ENCODE peak calls at places on chromosome 14, in four cellular contexts. One of them, this sample, is unnamed.

GRCh38 chr14:89911018-89911919 is 43.3 kb downstream of the EFCAB11 start:
- DNase-seq in HCT116: no peak
- DNase-seq in GM12878: no peak
- DNase-seq in H1: peak; percentile 44
- DNase-seq in this sample: peak; percentile 84

GRCh38 chr14:78022059-78022458 is 148.1 kb upstream of the NRXN3 start:
- DNase-seq in GM12878: peak; percentile 25
- DNase-seq in H1: peak; percentile 68
- DNase-seq in HCT116: peak; percentile 67
- DNase-seq in this sample: peak; percentile 59

GRCh38 chr14:36579001-36579555 is 3.3 kb downstream of the NKX2-8 start:
- DNase-seq in HCT116: no peak
- DNase-seq in GM12878: no peak
- DNase-seq in H1: no peak
- DNase-seq in this sample: no peak

GRCh38 chr14:63951429-63951828 is 98.6 kb downstream of the SYNE2 start:
- DNase-seq in H1: no peak
- DNase-seq in HCT116: no peak
- DNase-seq in GM12878: no peak
- DNase-seq in this sample: no peak

GRCh38 chr14:101520621-101521305 is 40.5 kb upstream of the DIO3 start:
- DNase-seq in HCT116: no peak
- DNase-seq in H1: no peak
- DNase-seq in GM12878: no peak
- DNase-seq in this sample: no peak

GRCh38 chr14:96039633-96040311 is 610 bp downstream of the C14orf132 start:
- DNase-seq in HCT116: no peak
- DNase-seq in GM12878: no peak
- DNase-seq in H1: no peak
- DNase-seq in this sample: peak; percentile 20

GRCh38 chr14:38866461-38866860 is 236.6 kb downstream of the SEC23A start:
- DNase-seq in GM12878: no peak
- DNase-seq in H1: no peak
- DNase-seq in HCT116: no peak
- DNase-seq in this sample: no peak

GRCh38 chr14:48937796-48938195 is 648.4 kb downstream of the RPS29 start:
- DNase-seq in GM12878: no peak
- DNase-seq in H1: no peak
- DNase-seq in HCT116: no peak
- DNase-seq in this sample: no peak

GRCh38 chr14:53190938-53191337 is 37.8 kb upstream of the DDHD1 start:
- DNase-seq in GM12878: no peak
- DNase-seq in H1: no peak
- DNase-seq in HCT116: no peak
- DNase-seq in this sample: no peak

GRCh38 chr14:31059152-31059924 is 33.2 kb upstream of the STRN3 start:
- DNase-seq in HCT116: no peak
- DNase-seq in GM12878: no peak
- DNase-seq in H1: no peak
- DNase-seq in this sample: no peak

GRCh38 chr14:29643415-29644206 is 284.0 kb downstream of the PRKD1 start:
- DNase-seq in GM12878: no peak
- DNase-seq in H1: no peak
- DNase-seq in HCT116: no peak
- DNase-seq in this sample: no peak

GRCh38 chr14:77612011-77612620 is 4.3 kb downstream of the SPTLC2 start:
- DNase-seq in GM12878: no peak
- DNase-seq in H1: no peak
- DNase-seq in HCT116: no peak
- DNase-seq in this sample: no peak

GRCh38 chr14:102805454-102805891 is 28.2 kb downstream of the TRAF3 start:
- DNase-seq in HCT116: peak; percentile 68
- DNase-seq in H1: no peak
- DNase-seq in GM12878: no peak
- DNase-seq in this sample: no peak

GRCh38 chr14:52464175-52464574 is 88.1 kb downstream of the TXNDC16 start:
- DNase-seq in HCT116: no peak
- DNase-seq in GM12878: no peak
- DNase-seq in H1: no peak
- DNase-seq in this sample: no peak

GRCh38 chr14:90781876-90782275 is 34.4 kb downstream of the TTC7B start:
- DNase-seq in GM12878: no peak
- DNase-seq in H1: no peak
- DNase-seq in HCT116: no peak
- DNase-seq in this sample: no peak

GRCh38 chr14:73457935-73458218 is 469 bp downstream of the NUMB start:
- DNase-seq in H1: no peak
- DNase-seq in HCT116: no peak
- DNase-seq in GM12878: no peak
- DNase-seq in this sample: no peak

GRCh38 chr14:93007225-93007997 is 84.5 kb downstream of the CHGA start:
- DNase-seq in HCT116: no peak
- DNase-seq in GM12878: peak; percentile 23
- DNase-seq in H1: no peak
- DNase-seq in this sample: no peak

GRCh38 chr14:76760331-76761197 is 704 bp upstream of the VASH1 start:
- DNase-seq in H1: no peak
- DNase-seq in GM12878: no peak
- DNase-seq in HCT116: no peak
- DNase-seq in this sample: no peak

GRCh38 chr14:39682563-39682962 is 250.3 kb upstream of the FBXO33 start:
- DNase-seq in HCT116: no peak
- DNase-seq in H1: no peak
- DNase-seq in GM12878: no peak
- DNase-seq in this sample: no peak

GRCh38 chr14:100568164-100568997 is 18.8 kb downstream of the BEGAIN start:
- DNase-seq in H1: no peak
- DNase-seq in GM12878: no peak
- DNase-seq in HCT116: no peak
- DNase-seq in this sample: no peak

GRCh38 chr14:24459331-24459730 is 16.8 kb upstream of the SDR39U1 start:
- DNase-seq in GM12878: no peak
- DNase-seq in HCT116: no peak
- DNase-seq in H1: no peak
- DNase-seq in this sample: no peak

GRCh38 chr14:80388980-80389711 is 177.8 kb upstream of the DIO2 start:
- DNase-seq in H1: no peak
- DNase-seq in GM12878: no peak
- DNase-seq in HCT116: no peak
- DNase-seq in this sample: no peak

GRCh38 chr14:80393766-80394165 is 182.5 kb upstream of the DIO2 start:
- DNase-seq in H1: no peak
- DNase-seq in GM12878: no peak
- DNase-seq in HCT116: no peak
- DNase-seq in this sample: no peak

GRCh38 chr14:80390911-80391310 is 179.6 kb upstream of the DIO2 start:
- DNase-seq in HCT116: no peak
- DNase-seq in GM12878: no peak
- DNase-seq in H1: peak; percentile 13
- DNase-seq in this sample: peak; percentile 35

GRCh38 chr14:80395031-80395430 is 183.7 kb upstream of the DIO2 start:
- DNase-seq in HCT116: no peak
- DNase-seq in H1: no peak
- DNase-seq in GM12878: no peak
- DNase-seq in this sample: no peak
- H3K4me3 ChIP-seq in HCT116: no peak overlapping the region
- H3K4me3 ChIP-seq in H1: no peak overlapping the region
- H3K4me3 ChIP-seq in GM12878: no peak overlapping the region
- H3K4me3 ChIP-seq in this sample: no peak overlapping the region

GRCh38 chr14:54614296-54614695 is 47.4 kb downstream of the SAMD4A start:
- DNase-seq in H1: no peak
- DNase-seq in HCT116: no peak
- DNase-seq in GM12878: no peak
- DNase-seq in this sample: no peak
- H3K9ac ChIP-seq in H1: no peak overlapping the region
- H3K9ac ChIP-seq in HCT116: no peak overlapping the region
- H3K9ac ChIP-seq in GM12878: no peak overlapping the region
- H3K9ac ChIP-seq in this sample: no peak overlapping the region

DNA sequence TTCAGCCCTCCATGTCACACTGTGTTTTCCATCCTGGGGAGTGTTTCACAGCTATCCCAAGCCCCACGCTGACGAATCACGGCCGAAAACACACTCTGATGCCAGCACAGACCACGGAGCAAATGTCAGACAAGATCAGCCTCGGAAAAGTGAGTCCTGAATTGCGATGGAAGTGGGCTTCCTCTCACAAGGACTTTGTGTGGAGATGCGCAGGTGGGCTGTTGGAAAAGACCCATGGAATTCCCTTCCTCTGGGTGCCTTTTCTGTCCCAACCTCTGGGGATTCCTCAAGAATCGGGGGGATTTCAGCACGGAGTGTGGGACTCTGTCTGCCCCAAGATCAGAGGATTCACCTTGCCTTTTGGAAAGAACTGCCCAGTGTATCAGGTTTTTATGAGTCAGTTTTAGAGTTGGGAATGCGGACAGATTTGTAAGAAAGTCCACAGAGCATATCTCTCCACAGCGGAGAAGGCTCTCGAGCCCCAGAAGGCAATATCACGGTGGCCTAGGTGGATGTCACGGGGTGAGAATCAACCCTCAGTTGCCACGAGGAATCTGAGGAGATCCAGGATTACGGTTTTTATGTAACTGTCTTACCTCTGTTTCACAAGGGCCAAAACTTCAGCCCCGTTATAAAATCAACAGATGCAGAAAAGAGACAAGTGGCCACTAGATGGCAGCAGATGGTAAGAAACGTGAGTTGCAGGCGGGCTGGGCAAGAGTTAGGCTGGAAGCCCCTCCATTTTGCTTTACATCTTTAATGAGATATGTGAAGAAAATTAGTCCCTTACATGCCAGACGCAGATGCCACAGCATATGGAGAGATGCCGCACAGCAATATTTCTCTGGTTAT is 201.9 kb downstream of the DAD1 start:
- DNase-seq in GM12878: peak; percentile 77
- DNase-seq in H1: peak; percentile 9
- DNase-seq in HCT116: peak; percentile 53
- DNase-seq in this sample: peak; percentile 75
- TF ChIP-seq ZNF274 in GM12878: no peak
- TF ChIP-seq ZNF274 in H1: no peak
- TF ChIP-seq ZNF274 in HCT116: no peak
- TF ChIP-seq ZNF274 in this sample: no peak

GRCh38 chr14:105184461-105184860 is 3.3 kb upstream of the NUDT14 start:
- DNase-seq in H1: no peak
- DNase-seq in GM12878: no peak
- DNase-seq in HCT116: no peak
- DNase-seq in this sample: no peak

GRCh38 chr14:105180598-105181528 is at the start of gene NUDT14:
- DNase-seq in HCT116: peak; percentile 46
- DNase-seq in H1: no peak
- DNase-seq in GM12878: no peak
- DNase-seq in this sample: no peak

GRCh38 chr14:105179191-105179590 is 1.9 kb downstream of the NUDT14 start:
- DNase-seq in H1: no peak
- DNase-seq in HCT116: no peak
- DNase-seq in GM12878: no peak
- DNase-seq in this sample: no peak

GRCh38 chr14:105182296-105183020 is 1.3 kb upstream of the NUDT14 start:
- DNase-seq in GM12878: no peak
- DNase-seq in H1: no peak
- DNase-seq in HCT116: no peak
- DNase-seq in this sample: no peak

GRCh38 chr14:105181542-105182295 is 607 bp upstream of the NUDT14 start:
- DNase-seq in HCT116: no peak
- DNase-seq in H1: no peak
- DNase-seq in GM12878: no peak
- DNase-seq in this sample: no peak
- H3K4me3 ChIP-seq in HCT116: peak overlapping the region; percentile 44
- H3K4me3 ChIP-seq in H1: peak overlapping the region; percentile 72
- H3K4me3 ChIP-seq in GM12878: no peak overlapping the region
- H3K4me3 ChIP-seq in this sample: peak overlapping the region; percentile 4

DNA sequence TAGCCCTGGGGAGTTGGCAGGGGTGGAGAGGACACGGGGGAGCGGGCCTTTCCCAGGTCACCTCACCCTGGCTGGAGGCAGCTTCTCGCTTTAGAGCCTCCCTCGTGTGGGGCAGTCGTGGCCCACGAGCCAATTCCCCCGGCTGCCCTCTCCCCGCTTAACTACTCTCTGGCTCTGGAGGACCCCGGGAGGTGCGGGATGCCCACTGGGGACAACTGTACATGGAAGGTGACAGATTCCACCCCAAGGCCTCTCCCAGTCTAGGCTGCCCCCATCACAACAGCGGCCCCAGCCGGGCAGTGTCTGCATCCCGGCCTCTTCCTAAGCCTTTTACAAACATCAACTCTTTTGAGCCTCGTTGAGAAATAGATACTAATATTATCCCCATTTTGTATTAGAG is 78.1 kb downstream of the KIF26A start:
- DNase-seq in H1: no peak
- DNase-seq in GM12878: no peak
- DNase-seq in HCT116: no peak
- DNase-seq in this sample: no peak
- H3K9ac ChIP-seq in H1: no peak overlapping the region
- H3K9ac ChIP-seq in GM12878: no peak overlapping the region
- H3K9ac ChIP-seq in HCT116: no peak overlapping the region
- H3K9ac ChIP-seq in this sample: no peak overlapping the region

GRCh38 chr14:82419933-82420332 is 886.3 kb upstream of the SEL1L start:
- DNase-seq in H1: no peak
- DNase-seq in HCT116: no peak
- DNase-seq in GM12878: no peak
- DNase-seq in this sample: no peak
- TF ChIP-seq ZNF274 in H1: no peak
- TF ChIP-seq ZNF274 in HCT116: no peak
- TF ChIP-seq ZNF274 in GM12878: no peak
- TF ChIP-seq ZNF274 in this sample: no peak

GRCh38 chr14:50233335-50234250 is 2.2 kb upstream of the SOS2 start:
- DNase-seq in H1: no peak
- DNase-seq in HCT116: no peak
- DNase-seq in GM12878: no peak
- DNase-seq in this sample: no peak
- H3K4me3 ChIP-seq in H1: no peak overlapping the region
- H3K4me3 ChIP-seq in HCT116: no peak overlapping the region
- H3K4me3 ChIP-seq in GM12878: no peak overlapping the region
- H3K4me3 ChIP-seq in this sample: no peak overlapping the region

GRCh38 chr14:75428230-75429104 is 645 bp downstream of the JDP2 start:
- DNase-seq in HCT116: no peak
- DNase-seq in H1: no peak
- DNase-seq in GM12878: no peak
- DNase-seq in this sample: no peak

GRCh38 chr14:75425443-75425842 is 2.4 kb upstream of the JDP2 start:
- DNase-seq in GM12878: no peak
- DNase-seq in H1: no peak
- DNase-seq in HCT116: no peak
- DNase-seq in this sample: no peak

GRCh38 chr14:75426332-75427125 is 1.3 kb upstream of the JDP2 start:
- DNase-seq in H1: no peak
- DNase-seq in HCT116: no peak
- DNase-seq in GM12878: peak; percentile 76
- DNase-seq in this sample: no peak

GRCh38 chr14:75427482-75428229 is at the start of gene JDP2:
- DNase-seq in GM12878: no peak
- DNase-seq in HCT116: peak; percentile 22
- DNase-seq in H1: no peak
- DNase-seq in this sample: no peak

GRCh38 chr14:75427126-75427481 is 718 bp upstream of the JDP2 start:
- DNase-seq in HCT116: no peak
- DNase-seq in H1: no peak
- DNase-seq in GM12878: no peak
- DNase-seq in this sample: no peak
- H3K9ac ChIP-seq in HCT116: peak overlapping the region; percentile 39
- H3K9ac ChIP-seq in H1: no peak overlapping the region
- H3K9ac ChIP-seq in GM12878: peak overlapping the region; percentile 82
- H3K9ac ChIP-seq in this sample: peak overlapping the region; percentile 70

This sample was measured in NT2/D1.